ENCODE peak calls at places on chromosomes 13 and 19, in six cellular contexts. V is thyroid gland, W is thoracic aorta, J is AG09319, E is fibroblast of pulmonary artery, N is lower lobe of right lung. L is an unnamed sample.

GRCh38 chr13:79541426-79542049 is 60.6 kb downstream of the NDFIP2 start:
- DNase-seq in J (peak), V (no peak), W (no peak), N (no peak), E (peak), L (no peak)

GRCh38 chr19:8609210-8610040 is 1.1 kb downstream of the ADAMTS10 start:
- DNase-seq in J (no peak), E (peak), V (peak), N (peak), W (peak), L (peak)

GRCh38 chr19:16261584-16262370 is 62.8 kb upstream of the KLF2 start:
- DNase-seq in V (no peak), W (no peak), E (no peak), J (no peak), N (no peak), L (no peak)

GRCh38 chr13:40389081-40389641 is 277.3 kb downstream of the FOXO1 start:
- DNase-seq in J (no peak), W (no peak), V (no peak), E (no peak), N (no peak), L (no peak)

GRCh38 chr19:1161716-1162115 is 12.4 kb downstream of the SBNO2 start:
- DNase-seq in N (peak), J (no peak), W (no peak), V (peak), E (peak), L (no peak)

GRCh38 chr13:112204376-112204775 is 137.4 kb downstream of the SOX1 start:
- DNase-seq in N (no peak), W (no peak), E (no peak), J (no peak), V (no peak), L (no peak)

GRCh38 chr13:109494955-109495354 is 291.4 kb downstream of the IRS2 start:
- DNase-seq in E (peak), N (no peak), J (no peak), V (no peak), W (no peak), L (no peak)

GRCh38 chr13:93386191-93386590 is 159.6 kb downstream of the GPC6 start:
- DNase-seq in W (no peak), E (no peak), V (no peak), J (no peak), N (no peak), L (no peak)

GRCh38 chr19:40740747-40741146 is 9.5 kb downstream of the ACTMAP start:
- DNase-seq in J (peak), V (no peak), E (no peak), W (peak), N (no peak), L (peak)

GRCh38 chr19:19661675-19662251 is 1.7 kb downstream of the ATP13A1 start:
- DNase-seq in J (no peak), N (peak), W (no peak), V (no peak), E (no peak), L (no peak)

GRCh38 chr19:47776568-47776967 is 1.9 kb upstream of the SELENOW start:
- DNase-seq in J (no peak), W (no peak), V (no peak), E (no peak), N (no peak), L (no peak)

GRCh38 chr13:41544824-41545707 is 87.7 kb downstream of the RGCC start:
- DNase-seq in J (no peak), N (no peak), W (no peak), E (no peak), V (no peak), L (no peak)

GRCh38 chr13:112748947-112749346 is 59.1 kb downstream of the ATP11A start:
- DNase-seq in J (peak), E (no peak), W (no peak), V (peak), N (no peak), L (peak)

GRCh38 chr13:49560270-49561063 is 24.9 kb downstream of the RCBTB1 start:
- DNase-seq in N (no peak), V (no peak), E (peak), W (no peak), J (peak), L (no peak)

GRCh38 chr19:38735257-38735686 is 9.0 kb downstream of the CAPN12 start:
- DNase-seq in W (no peak), V (no peak), N (peak), J (no peak), E (no peak), L (no peak)

GRCh38 chr19:29573486-29573885 is 32.6 kb upstream of the POP4 start:
- DNase-seq in J (no peak), V (no peak), E (no peak), N (no peak), W (no peak), L (no peak)

DNA sequence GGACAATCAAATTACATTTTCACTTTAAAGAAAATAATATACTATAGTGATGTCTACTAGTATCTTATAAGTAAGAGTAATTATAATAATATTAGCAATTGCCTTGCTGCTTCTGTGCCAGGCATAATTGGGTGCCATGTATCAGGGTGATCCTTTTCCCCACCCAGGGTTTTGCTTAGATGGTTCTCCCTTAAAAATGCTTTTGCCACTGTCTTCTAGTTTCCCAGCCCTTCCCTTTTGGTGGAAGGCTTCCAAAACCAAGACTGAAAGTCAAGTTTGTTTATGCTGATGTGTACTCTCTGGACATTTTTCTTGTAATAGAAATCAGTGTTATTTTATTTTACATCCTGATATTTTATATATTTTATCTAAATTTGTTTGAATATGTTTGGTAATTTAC is 77.8 kb downstream of the ITGBL1 start:
- DNase-seq in E (no peak), W (no peak), V (no peak), J (no peak), N (no peak), L (no peak)
- TF ChIP-seq CTCF in E (no peak), W (no peak), V (no peak), J (no peak), N (no peak), L (no peak)

GRCh38 chr19:18477042-18477760 is 39.3 kb upstream of the ISYNA1 start:
- DNase-seq in E (no peak), N (no peak), W (no peak), V (no peak), J (no peak), L (no peak)
- TF ChIP-seq CTCF in E (no peak), N (no peak), W (no peak), V (no peak), J (peak), L (no peak)

DNA sequence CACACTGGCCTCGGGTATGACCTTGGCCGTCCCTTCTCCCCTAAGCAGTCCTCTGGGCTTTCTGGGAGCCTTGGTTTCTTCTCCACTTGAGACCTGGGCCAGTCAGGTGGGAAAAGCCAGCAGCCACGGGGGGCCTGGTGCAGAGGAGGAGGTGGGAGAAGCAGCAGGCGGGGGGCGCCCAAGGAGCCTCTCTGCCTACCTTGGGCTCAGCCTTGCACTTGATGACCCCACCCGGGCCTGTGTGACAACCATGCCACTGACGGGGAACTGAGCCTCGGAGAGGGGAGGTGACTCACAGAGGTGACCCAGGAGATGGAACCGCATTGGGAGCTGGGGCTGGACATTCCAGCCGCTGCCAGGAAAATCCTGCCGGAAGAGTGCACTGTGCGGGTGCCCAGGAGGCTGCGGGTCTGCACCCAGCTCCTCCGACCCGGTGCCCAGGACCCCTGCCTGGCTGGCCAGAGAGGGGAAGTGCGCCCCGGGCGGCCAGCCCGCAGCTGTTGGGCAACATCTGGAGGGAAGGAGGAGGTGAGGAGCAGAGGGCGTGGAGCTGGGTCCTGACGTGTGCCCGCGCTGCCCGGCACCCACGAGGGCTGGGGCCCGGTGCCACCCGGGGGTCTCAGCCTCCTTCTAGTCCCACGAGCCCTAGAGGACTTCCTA is 23.4 kb upstream of the SLC7A10 start:
- DNase-seq in V (no peak), E (no peak), J (no peak), W (no peak), N (peak), L (no peak)
- TF ChIP-seq CTCF in V (no peak), E (no peak), J (no peak), W (no peak), N (peak), L (no peak)

GRCh38 chr13:47794963-47795362 is 206.1 kb downstream of the SUCLA2 start:
- DNase-seq in E (peak), W (no peak), V (no peak), J (no peak), N (no peak), L (no peak)
- TF ChIP-seq CTCF in E (peak), W (no peak), V (peak), J (peak), N (peak), L (peak)

DNA sequence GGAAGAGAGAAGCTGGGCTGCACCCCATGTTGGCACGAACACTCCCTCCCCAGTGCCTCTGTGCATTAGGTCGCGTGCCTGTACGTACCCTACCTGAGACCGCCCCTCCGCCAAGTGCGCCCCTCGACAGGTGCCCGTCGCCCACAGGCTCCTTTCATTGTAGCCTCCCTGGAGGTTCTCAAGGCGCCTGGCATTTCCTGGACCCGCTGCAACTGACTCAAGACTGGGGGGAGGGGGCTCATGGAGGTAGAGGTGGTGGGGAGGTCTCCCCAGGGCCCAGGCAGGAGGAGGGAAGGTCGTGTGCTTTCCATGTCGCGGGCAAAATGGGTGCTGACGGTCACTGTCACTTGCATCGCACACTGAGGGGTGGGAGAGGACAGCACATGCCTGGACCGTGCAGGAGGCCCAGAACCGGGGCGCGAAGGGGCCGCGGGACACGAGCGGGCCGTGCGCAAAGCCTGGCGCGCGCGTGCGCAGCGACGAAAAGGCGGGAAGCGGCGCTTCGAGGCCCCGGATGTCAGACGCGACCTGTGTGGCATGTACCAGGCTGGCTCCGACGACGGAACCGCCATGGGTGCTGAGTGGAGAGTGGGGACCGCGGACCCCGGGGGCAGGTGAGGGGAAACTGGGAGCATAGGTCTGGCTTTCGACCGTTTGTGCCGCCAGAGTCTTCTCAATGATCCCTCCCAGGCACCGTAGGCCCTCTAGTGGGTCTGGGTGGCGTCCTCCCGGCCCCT is 16.5 kb downstream of the NFIX start:
- DNase-seq in J (no peak), N (no peak), W (no peak), E (no peak), V (no peak), L (no peak)
- TF ChIP-seq CTCF in J (no peak), N (no peak), W (no peak), E (no peak), V (no peak), L (no peak)

L was measured in right atrium auricular region.